ENCODE peak calls at places on chromosomes 12 and 14, in four cellular contexts. One of them, this sample, is unnamed.

GRCh38 chr12:89692442-89692841 is 16.2 kb downstream of the ATP2B1 start:
- DNase-seq in Calu3: no peak
- DNase-seq in left cardiac atrium: no peak
- DNase-seq in M059J: no peak
- DNase-seq in this sample: no peak

GRCh38 chr12:87848248-87848868 is 180.8 kb downstream of the C12orf50 start:
- DNase-seq in left cardiac atrium: no peak
- DNase-seq in Calu3: peak
- DNase-seq in M059J: peak
- DNase-seq in this sample: peak

GRCh38 chr12:82099216-82099615 is 259.0 kb downstream of the CCDC59 start:
- DNase-seq in Calu3: peak
- DNase-seq in M059J: no peak
- DNase-seq in left cardiac atrium: no peak
- DNase-seq in this sample: no peak

GRCh38 chr12:54980341-54980740 is 4.2 kb downstream of the TESPA1 start:
- DNase-seq in Calu3: no peak
- DNase-seq in left cardiac atrium: no peak
- DNase-seq in M059J: no peak
- DNase-seq in this sample: no peak

GRCh38 chr12:74988156-74988555 is 221.5 kb downstream of the KCNC2 start:
- DNase-seq in Calu3: no peak
- DNase-seq in M059J: no peak
- DNase-seq in left cardiac atrium: no peak
- DNase-seq in this sample: no peak

GRCh38 chr14:96257900-96258299 is 1.9 kb downstream of the BDKRB1 start:
- DNase-seq in Calu3: no peak
- DNase-seq in left cardiac atrium: no peak
- DNase-seq in M059J: no peak
- DNase-seq in this sample: no peak

GRCh38 chr14:101980700-101981099 is 16.3 kb downstream of the DYNC1H1 start:
- DNase-seq in left cardiac atrium: peak
- DNase-seq in M059J: peak
- DNase-seq in Calu3: peak
- DNase-seq in this sample: no peak

GRCh38 chr12:62291888-62292760 is 31.9 kb downstream of the USP15 start:
- DNase-seq in Calu3: peak
- DNase-seq in left cardiac atrium: no peak
- DNase-seq in M059J: peak
- DNase-seq in this sample: no peak

GRCh38 chr12:108605690-108606406 is 8.0 kb upstream of the TMEM119 start:
- DNase-seq in Calu3: no peak
- DNase-seq in M059J: no peak
- DNase-seq in left cardiac atrium: no peak
- DNase-seq in this sample: no peak

GRCh38 chr12:43872396-43872795 is 36.5 kb downstream of the TMEM117 start:
- DNase-seq in M059J: no peak
- DNase-seq in left cardiac atrium: no peak
- DNase-seq in Calu3: no peak
- DNase-seq in this sample: no peak

GRCh38 chr12:65665817-65666216 is 158.5 kb upstream of the HMGA2 start:
- DNase-seq in left cardiac atrium: no peak
- DNase-seq in M059J: no peak
- DNase-seq in Calu3: no peak
- DNase-seq in this sample: no peak

GRCh38 chr14:80762829-80763228 is 178.7 kb downstream of the CEP128 start:
- DNase-seq in Calu3: no peak
- DNase-seq in M059J: no peak
- DNase-seq in left cardiac atrium: no peak
- DNase-seq in this sample: no peak

GRCh38 chr12:128903231-128903630 is 50.0 kb downstream of the GLT1D1 start:
- DNase-seq in M059J: no peak
- DNase-seq in left cardiac atrium: no peak
- DNase-seq in Calu3: no peak
- DNase-seq in this sample: no peak

GRCh38 chr12:23217158-23217557 is 592.2 kb downstream of the ETNK1 start:
- DNase-seq in Calu3: no peak
- DNase-seq in left cardiac atrium: no peak
- DNase-seq in M059J: no peak
- DNase-seq in this sample: no peak

GRCh38 chr12:26841085-26841484 is 8.1 kb upstream of the ITPR2 start:
- DNase-seq in left cardiac atrium: no peak
- DNase-seq in Calu3: no peak
- DNase-seq in M059J: no peak
- DNase-seq in this sample: no peak

GRCh38 chr14:65502676-65503124 is 90.2 kb downstream of the FUT8 start:
- DNase-seq in left cardiac atrium: no peak
- DNase-seq in M059J: peak
- DNase-seq in Calu3: no peak
- DNase-seq in this sample: no peak

GRCh38 chr14:104924421-104925213 is at the start of gene PLD4:
- DNase-seq in left cardiac atrium: no peak
- DNase-seq in M059J: peak
- DNase-seq in Calu3: no peak
- DNase-seq in this sample: no peak

GRCh38 chr12:68559246-68559645 is 51.5 kb upstream of the RAP1B start:
- DNase-seq in Calu3: peak
- DNase-seq in left cardiac atrium: no peak
- DNase-seq in M059J: peak
- DNase-seq in this sample: no peak

GRCh38 chr12:105418821-105419291 is 88.4 kb downstream of the C12orf75 start:
- DNase-seq in left cardiac atrium: no peak
- DNase-seq in Calu3: no peak
- DNase-seq in M059J: no peak
- DNase-seq in this sample: no peak

GRCh38 chr14:103064978-103065377 is 7.6 kb upstream of the CDC42BPB start:
- DNase-seq in left cardiac atrium: no peak
- DNase-seq in Calu3: no peak
- DNase-seq in M059J: no peak
- DNase-seq in this sample: no peak

GRCh38 chr12:91422107-91422506 is 239.5 kb upstream of the DCN start:
- DNase-seq in M059J: no peak
- DNase-seq in left cardiac atrium: no peak
- DNase-seq in Calu3: no peak
- DNase-seq in this sample: no peak

GRCh38 chr14:70239802-70240201 is 51.1 kb upstream of the SLC8A3 start:
- DNase-seq in Calu3: no peak
- DNase-seq in M059J: no peak
- DNase-seq in left cardiac atrium: no peak
- DNase-seq in this sample: no peak

GRCh38 chr12:126719886-126720666 is 1546.9 kb upstream of the TMEM132C start:
- DNase-seq in left cardiac atrium: no peak
- DNase-seq in Calu3: no peak
- DNase-seq in M059J: peak
- DNase-seq in this sample: no peak

GRCh38 chr14:54579606-54580005 is 12.7 kb downstream of the SAMD4A start:
- DNase-seq in M059J: peak
- DNase-seq in Calu3: no peak
- DNase-seq in left cardiac atrium: no peak
- DNase-seq in this sample: no peak

GRCh38 chr14:24808412-24808811 is 174.4 kb upstream of the GZMB start:
- DNase-seq in Calu3: no peak
- DNase-seq in left cardiac atrium: no peak
- DNase-seq in M059J: no peak
- DNase-seq in this sample: no peak

GRCh38 chr14:67727361-67727760 is 25.7 kb downstream of the RDH12 start:
- DNase-seq in M059J: no peak
- DNase-seq in Calu3: no peak
- DNase-seq in left cardiac atrium: no peak
- DNase-seq in this sample: no peak

GRCh38 chr12:56836800-56837663 is 73.9 kb downstream of the HSD17B6 start:
- DNase-seq in M059J: peak
- DNase-seq in left cardiac atrium: no peak
- DNase-seq in Calu3: peak
- DNase-seq in this sample: no peak

GRCh38 chr12:121767525-121768016 is 25.9 kb downstream of the RHOF start:
- DNase-seq in left cardiac atrium: peak
- DNase-seq in M059J: peak
- DNase-seq in Calu3: no peak
- DNase-seq in this sample: no peak

GRCh38 chr14:90499908-90500664 is 103.3 kb downstream of the CALM1 start:
- DNase-seq in Calu3: no peak
- DNase-seq in left cardiac atrium: no peak
- DNase-seq in M059J: no peak
- DNase-seq in this sample: no peak

GRCh38 chr14:71318097-71318459 is 410.8 kb downstream of the PCNX1 start:
- DNase-seq in Calu3: no peak
- DNase-seq in left cardiac atrium: no peak
- DNase-seq in M059J: no peak
- DNase-seq in this sample: no peak

GRCh38 chr12:13342971-13343370 is 146.4 kb downstream of the EMP1 start:
- DNase-seq in M059J: no peak
- DNase-seq in left cardiac atrium: no peak
- DNase-seq in Calu3: no peak
- DNase-seq in this sample: no peak

GRCh38 chr14:55749201-55749812 is 169.3 kb downstream of the KTN1 start:
- DNase-seq in M059J: peak
- DNase-seq in Calu3: no peak
- DNase-seq in left cardiac atrium: no peak
- DNase-seq in this sample: no peak

This sample was measured in NCI-H1417 treated with DMSO at 0.1 percent for 48 hours.